ENCODE peak calls at places on chromosomes 12 and 14, in five cellular contexts. One of them, this sample, is unnamed.
A peak's percentile ranks its signal among the peaks of the same experiment; 100 is the strongest.

GRCh38 chr14:75176142-75176820 is at the start of gene TMED10:
- DNase-seq in CD4-positive, CD25-positive, alpha-beta regulatory T cell: peak; percentile 87
- DNase-seq in NT2/D1: peak; percentile 78
- DNase-seq in left lung: peak; percentile 93
- DNase-seq in GM23248: peak; percentile 94
- DNase-seq in this sample: peak; percentile 75

GRCh38 chr14:37890095-37890494 is 294.7 kb downstream of the TTC6 start:
- DNase-seq in CD4-positive, CD25-positive, alpha-beta regulatory T cell: no peak
- DNase-seq in NT2/D1: no peak
- DNase-seq in left lung: no peak
- DNase-seq in GM23248: peak; percentile 36
- DNase-seq in this sample: no peak

GRCh38 chr14:88632512-88632911 is 69.7 kb downstream of the ZC3H14 start:
- DNase-seq in CD4-positive, CD25-positive, alpha-beta regulatory T cell: no peak
- DNase-seq in NT2/D1: no peak
- DNase-seq in left lung: no peak
- DNase-seq in GM23248: no peak
- DNase-seq in this sample: no peak

GRCh38 chr12:909861-910260 is 39.6 kb downstream of the RAD52 start:
- DNase-seq in CD4-positive, CD25-positive, alpha-beta regulatory T cell: no peak
- DNase-seq in NT2/D1: no peak
- DNase-seq in left lung: no peak
- DNase-seq in GM23248: no peak
- DNase-seq in this sample: no peak

GRCh38 chr14:72222046-72222445 is 289.8 kb downstream of the RGS6 start:
- DNase-seq in CD4-positive, CD25-positive, alpha-beta regulatory T cell: no peak
- DNase-seq in NT2/D1: no peak
- DNase-seq in left lung: no peak
- DNase-seq in GM23248: no peak
- DNase-seq in this sample: no peak

GRCh38 chr12:117744418-117744817 is 224.4 kb downstream of the KSR2 start:
- DNase-seq in CD4-positive, CD25-positive, alpha-beta regulatory T cell: no peak
- DNase-seq in NT2/D1: no peak
- DNase-seq in left lung: no peak
- DNase-seq in GM23248: no peak
- DNase-seq in this sample: no peak

GRCh38 chr12:105257321-105257728 is 21.4 kb upstream of the APPL2 start:
- DNase-seq in CD4-positive, CD25-positive, alpha-beta regulatory T cell: no peak
- DNase-seq in NT2/D1: no peak
- DNase-seq in left lung: no peak
- DNase-seq in GM23248: peak; percentile 92
- DNase-seq in this sample: no peak

GRCh38 chr14:38208825-38209562 is 1.3 kb downstream of the SSTR1 start:
- DNase-seq in CD4-positive, CD25-positive, alpha-beta regulatory T cell: no peak
- DNase-seq in NT2/D1: no peak
- DNase-seq in left lung: peak; percentile 80
- DNase-seq in GM23248: peak; percentile 90
- DNase-seq in this sample: no peak

GRCh38 chr14:67335781-67336180 is 23.8 kb downstream of the ATP6V1D start:
- DNase-seq in CD4-positive, CD25-positive, alpha-beta regulatory T cell: no peak
- DNase-seq in NT2/D1: no peak
- DNase-seq in left lung: no peak
- DNase-seq in GM23248: peak; percentile 49
- DNase-seq in this sample: no peak

GRCh38 chr14:104769324-104770071 is 16.6 kb downstream of the SIVA1 start:
- DNase-seq in CD4-positive, CD25-positive, alpha-beta regulatory T cell: no peak
- DNase-seq in NT2/D1: no peak
- DNase-seq in left lung: peak; percentile 62
- DNase-seq in GM23248: no peak
- DNase-seq in this sample: no peak

GRCh38 chr12:2179953-2180736 is 127.4 kb downstream of the CACNA1C start:
- DNase-seq in CD4-positive, CD25-positive, alpha-beta regulatory T cell: no peak
- DNase-seq in NT2/D1: no peak
- DNase-seq in left lung: no peak
- DNase-seq in GM23248: peak; percentile 99
- DNase-seq in this sample: no peak

GRCh38 chr14:32224731-32225377 is 21.8 kb upstream of the RNU6-8 start:
- DNase-seq in CD4-positive, CD25-positive, alpha-beta regulatory T cell: no peak
- DNase-seq in NT2/D1: no peak
- DNase-seq in left lung: no peak
- DNase-seq in GM23248: peak; percentile 83
- DNase-seq in this sample: peak; percentile 46

GRCh38 chr12:32418221-32418620 is 18.9 kb downstream of the FGD4 start:
- DNase-seq in CD4-positive, CD25-positive, alpha-beta regulatory T cell: no peak
- DNase-seq in NT2/D1: no peak
- DNase-seq in left lung: no peak
- DNase-seq in GM23248: no peak
- DNase-seq in this sample: no peak

GRCh38 chr12:57104292-57104910 is 6.8 kb downstream of the STAT6 start:
- DNase-seq in CD4-positive, CD25-positive, alpha-beta regulatory T cell: no peak
- DNase-seq in NT2/D1: no peak
- DNase-seq in left lung: no peak
- DNase-seq in GM23248: no peak
- DNase-seq in this sample: no peak

GRCh38 chr14:93040443-93040842 is 75.3 kb downstream of the ITPK1 start:
- DNase-seq in CD4-positive, CD25-positive, alpha-beta regulatory T cell: no peak
- DNase-seq in NT2/D1: no peak
- DNase-seq in left lung: peak; percentile 36
- DNase-seq in GM23248: no peak
- DNase-seq in this sample: no peak

GRCh38 chr12:131907379-131908081 is 13.1 kb downstream of the ULK1 start:
- DNase-seq in CD4-positive, CD25-positive, alpha-beta regulatory T cell: no peak
- DNase-seq in NT2/D1: no peak
- DNase-seq in left lung: peak; percentile 65
- DNase-seq in GM23248: no peak
- DNase-seq in this sample: no peak

GRCh38 chr12:131910302-131911110 is 16.1 kb downstream of the ULK1 start:
- DNase-seq in CD4-positive, CD25-positive, alpha-beta regulatory T cell: no peak
- DNase-seq in NT2/D1: no peak
- DNase-seq in left lung: peak; percentile 75
- DNase-seq in GM23248: no peak
- DNase-seq in this sample: no peak

GRCh38 chr12:131908082-131908715 is 13.8 kb downstream of the ULK1 start:
- DNase-seq in CD4-positive, CD25-positive, alpha-beta regulatory T cell: no peak
- DNase-seq in NT2/D1: no peak
- DNase-seq in left lung: peak; percentile 81
- DNase-seq in GM23248: no peak
- DNase-seq in this sample: no peak

GRCh38 chr12:131909596-131910219 is 15.3 kb downstream of the ULK1 start:
- DNase-seq in CD4-positive, CD25-positive, alpha-beta regulatory T cell: no peak
- DNase-seq in NT2/D1: no peak
- DNase-seq in left lung: peak; percentile 76
- DNase-seq in GM23248: no peak
- DNase-seq in this sample: no peak

GRCh38 chr12:131908716-131909595 is 14.5 kb downstream of the ULK1 start:
- DNase-seq in CD4-positive, CD25-positive, alpha-beta regulatory T cell: no peak
- DNase-seq in NT2/D1: no peak
- DNase-seq in left lung: peak; percentile 80
- DNase-seq in GM23248: no peak
- DNase-seq in this sample: no peak
- H3K36me3 ChIP-seq in CD4-positive, CD25-positive, alpha-beta regulatory T cell: peaks cover 25% of the 10 kb centered on the region
- H3K36me3 ChIP-seq in NT2/D1: peaks cover 75% of the 10 kb centered on the region
- H3K36me3 ChIP-seq in left lung: no peaks in the 10 kb centered on the region
- H3K36me3 ChIP-seq in GM23248: no peaks in the 10 kb centered on the region
- H3K36me3 ChIP-seq in this sample: peaks cover 22% of the 10 kb centered on the region

GRCh38 chr12:54002278-54002914 is 2.4 kb downstream of the HOXC9 start:
- DNase-seq in CD4-positive, CD25-positive, alpha-beta regulatory T cell: no peak
- DNase-seq in NT2/D1: no peak
- DNase-seq in left lung: no peak
- DNase-seq in GM23248: no peak
- DNase-seq in this sample: no peak
- H3K4me3 ChIP-seq in CD4-positive, CD25-positive, alpha-beta regulatory T cell: no peak overlapping the region
- H3K4me3 ChIP-seq in NT2/D1: no peak overlapping the region
- H3K4me3 ChIP-seq in left lung: no peak overlapping the region
- H3K4me3 ChIP-seq in GM23248: no peak overlapping the region
- H3K4me3 ChIP-seq in this sample: no peak overlapping the region

DNA sequence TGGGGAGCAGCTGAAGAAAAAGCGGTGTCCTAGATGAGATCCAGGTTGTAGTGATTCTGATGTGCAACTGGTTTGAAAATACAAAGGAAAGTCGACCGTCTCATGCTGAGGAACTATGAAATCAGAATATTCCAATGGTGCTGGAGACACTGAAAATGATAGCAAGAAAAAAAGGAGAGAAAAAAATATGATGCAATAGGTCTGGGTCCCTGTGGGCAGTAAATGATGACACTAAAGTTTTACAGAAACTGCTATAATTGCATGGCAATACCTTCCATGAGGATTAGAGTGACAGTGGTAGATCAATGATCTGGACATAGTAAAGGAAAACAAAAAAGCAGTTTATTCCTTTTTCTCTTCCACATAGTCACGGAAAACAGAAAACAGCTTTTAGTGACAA is 2.3 kb downstream of the PYM1 start:
- DNase-seq in CD4-positive, CD25-positive, alpha-beta regulatory T cell: no peak
- DNase-seq in NT2/D1: no peak
- DNase-seq in left lung: no peak
- DNase-seq in GM23248: peak; percentile 18
- DNase-seq in this sample: no peak
- H3K4me1 ChIP-seq in CD4-positive, CD25-positive, alpha-beta regulatory T cell: peaks cover 66% of the 10 kb centered on the region
- H3K4me1 ChIP-seq in NT2/D1: peaks cover 2% of the 10 kb centered on the region
- H3K4me1 ChIP-seq in left lung: peaks cover 61% of the 10 kb centered on the region
- H3K4me1 ChIP-seq in GM23248: peaks cover 17% of the 10 kb centered on the region
- H3K4me1 ChIP-seq in this sample: peaks cover 13% of the 10 kb centered on the region

GRCh38 chr12:122518908-122519307 is 7.8 kb downstream of the RSRC2 start:
- DNase-seq in CD4-positive, CD25-positive, alpha-beta regulatory T cell: no peak
- DNase-seq in NT2/D1: no peak
- DNase-seq in left lung: no peak
- DNase-seq in GM23248: peak; percentile 35
- DNase-seq in this sample: no peak
- H3K36me3 ChIP-seq in CD4-positive, CD25-positive, alpha-beta regulatory T cell: peaks cover 86% of the 10 kb centered on the region
- H3K36me3 ChIP-seq in NT2/D1: peaks cover 95% of the 10 kb centered on the region
- H3K36me3 ChIP-seq in left lung: peaks cover 13% of the 10 kb centered on the region
- H3K36me3 ChIP-seq in GM23248: peaks cover 83% of the 10 kb centered on the region
- H3K36me3 ChIP-seq in this sample: peaks cover 100% of the 10 kb centered on the region

GRCh38 chr12:6333566-6333965 is 8.3 kb downstream of the TNFRSF1A start:
- DNase-seq in CD4-positive, CD25-positive, alpha-beta regulatory T cell: no peak
- DNase-seq in NT2/D1: no peak
- DNase-seq in left lung: no peak
- DNase-seq in GM23248: peak; percentile 95
- DNase-seq in this sample: no peak

GRCh38 chr12:6334940-6335450 is 6.9 kb downstream of the TNFRSF1A start:
- DNase-seq in CD4-positive, CD25-positive, alpha-beta regulatory T cell: no peak
- DNase-seq in NT2/D1: no peak
- DNase-seq in left lung: no peak
- DNase-seq in GM23248: peak; percentile 48
- DNase-seq in this sample: no peak

GRCh38 chr12:6333029-6333428 is 8.8 kb downstream of the TNFRSF1A start:
- DNase-seq in CD4-positive, CD25-positive, alpha-beta regulatory T cell: no peak
- DNase-seq in NT2/D1: no peak
- DNase-seq in left lung: peak; percentile 86
- DNase-seq in GM23248: no peak
- DNase-seq in this sample: no peak

GRCh38 chr12:6335451-6336078 is 6.3 kb downstream of the TNFRSF1A start:
- DNase-seq in CD4-positive, CD25-positive, alpha-beta regulatory T cell: peak; percentile 69
- DNase-seq in NT2/D1: no peak
- DNase-seq in left lung: peak; percentile 93
- DNase-seq in GM23248: peak; percentile 96
- DNase-seq in this sample: no peak

DNA sequence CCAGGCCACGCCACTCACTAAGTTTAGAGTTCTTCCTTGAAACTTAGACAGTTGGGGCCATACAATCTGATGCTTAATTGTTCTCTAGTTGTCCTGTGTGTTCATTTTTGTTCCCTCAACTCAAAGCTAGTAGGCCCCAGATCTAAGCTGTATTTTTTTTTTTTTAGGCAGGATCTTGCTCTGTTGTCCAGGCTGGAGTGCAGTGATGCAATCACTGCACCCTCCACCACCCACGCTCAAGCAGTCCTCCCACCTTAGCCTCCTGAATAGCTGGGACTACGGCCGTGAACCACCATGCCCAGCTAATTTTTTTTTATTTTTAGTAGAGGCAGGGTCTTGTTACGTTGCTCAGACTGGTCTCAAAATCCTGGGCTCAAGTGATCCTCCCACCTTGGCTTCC is 7.5 kb downstream of the TNFRSF1A start:
- DNase-seq in CD4-positive, CD25-positive, alpha-beta regulatory T cell: no peak
- DNase-seq in NT2/D1: no peak
- DNase-seq in left lung: no peak
- DNase-seq in GM23248: no peak
- DNase-seq in this sample: no peak
- H3K4me3 ChIP-seq in CD4-positive, CD25-positive, alpha-beta regulatory T cell: no peak overlapping the region
- H3K4me3 ChIP-seq in NT2/D1: no peak overlapping the region
- H3K4me3 ChIP-seq in left lung: no peak overlapping the region
- H3K4me3 ChIP-seq in GM23248: peak overlapping the region; percentile 98
- H3K4me3 ChIP-seq in this sample: no peak overlapping the region

DNA sequence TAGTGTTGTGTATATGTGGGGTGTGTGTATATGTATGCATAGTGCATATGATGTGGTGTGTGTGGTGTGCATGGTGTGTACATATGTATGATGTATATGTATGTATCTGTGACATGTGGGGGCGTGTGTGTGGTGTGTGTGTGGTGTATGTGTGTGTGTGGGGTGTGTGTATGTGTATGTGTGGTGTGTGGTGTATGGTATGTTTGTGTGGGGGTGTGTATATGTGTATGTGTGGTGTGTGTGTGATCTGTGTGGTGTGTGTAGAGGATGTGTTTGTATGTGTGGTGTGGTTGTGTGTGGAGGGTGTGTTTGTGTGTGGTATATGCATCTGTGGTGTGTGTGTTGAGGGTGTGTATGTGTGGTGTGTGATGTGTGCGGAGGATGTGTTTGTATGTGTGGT is 61.6 kb downstream of the CLMN start:
- DNase-seq in CD4-positive, CD25-positive, alpha-beta regulatory T cell: no peak
- DNase-seq in NT2/D1: no peak
- DNase-seq in left lung: no peak
- DNase-seq in GM23248: no peak
- DNase-seq in this sample: no peak
- H3K4me1 ChIP-seq in CD4-positive, CD25-positive, alpha-beta regulatory T cell: no peaks in the 10 kb centered on the region
- H3K4me1 ChIP-seq in NT2/D1: peaks cover 11% of the 10 kb centered on the region
- H3K4me1 ChIP-seq in left lung: peaks cover 15% of the 10 kb centered on the region
- H3K4me1 ChIP-seq in GM23248: peaks cover 11% of the 10 kb centered on the region
- H3K4me1 ChIP-seq in this sample: no peaks in the 10 kb centered on the region

GRCh38 chr12:112977139-112977538 is 1.2 kb upstream of the OAS2 start:
- DNase-seq in CD4-positive, CD25-positive, alpha-beta regulatory T cell: no peak
- DNase-seq in NT2/D1: no peak
- DNase-seq in left lung: no peak
- DNase-seq in GM23248: no peak
- DNase-seq in this sample: no peak

GRCh38 chr12:112979281-112979680 is 962 bp downstream of the OAS2 start:
- DNase-seq in CD4-positive, CD25-positive, alpha-beta regulatory T cell: peak; percentile 10
- DNase-seq in NT2/D1: no peak
- DNase-seq in left lung: no peak
- DNase-seq in GM23248: no peak
- DNase-seq in this sample: peak; percentile 65

GRCh38 chr12:112977641-112978040 is 678 bp upstream of the OAS2 start:
- DNase-seq in CD4-positive, CD25-positive, alpha-beta regulatory T cell: no peak
- DNase-seq in NT2/D1: no peak
- DNase-seq in left lung: no peak
- DNase-seq in GM23248: peak; percentile 20
- DNase-seq in this sample: no peak

GRCh38 chr12:112978163-112979081 is at the start of gene OAS2:
- DNase-seq in CD4-positive, CD25-positive, alpha-beta regulatory T cell: peak; percentile 61
- DNase-seq in NT2/D1: no peak
- DNase-seq in left lung: no peak
- DNase-seq in GM23248: peak; percentile 87
- DNase-seq in this sample: peak; percentile 14

GRCh38 chr12:112980491-112981158 is 2.3 kb downstream of the OAS2 start:
- DNase-seq in CD4-positive, CD25-positive, alpha-beta regulatory T cell: no peak
- DNase-seq in NT2/D1: no peak
- DNase-seq in left lung: no peak
- DNase-seq in GM23248: no peak
- DNase-seq in this sample: no peak
- H3K36me3 ChIP-seq in CD4-positive, CD25-positive, alpha-beta regulatory T cell: peaks cover 17% of the 10 kb centered on the region
- H3K36me3 ChIP-seq in NT2/D1: no peaks in the 10 kb centered on the region
- H3K36me3 ChIP-seq in left lung: no peaks in the 10 kb centered on the region
- H3K36me3 ChIP-seq in GM23248: no peaks in the 10 kb centered on the region
- H3K36me3 ChIP-seq in this sample: no peaks in the 10 kb centered on the region

GRCh38 chr14:64542839-64543207 is 2.3 kb downstream of the HSPA2 start:
- DNase-seq in CD4-positive, CD25-positive, alpha-beta regulatory T cell: no peak
- DNase-seq in NT2/D1: no peak
- DNase-seq in left lung: no peak
- DNase-seq in GM23248: no peak
- DNase-seq in this sample: no peak
- H3K4me3 ChIP-seq in CD4-positive, CD25-positive, alpha-beta regulatory T cell: no peak overlapping the region
- H3K4me3 ChIP-seq in NT2/D1: no peak overlapping the region
- H3K4me3 ChIP-seq in left lung: peak overlapping the region; percentile 12
- H3K4me3 ChIP-seq in GM23248: peak overlapping the region; percentile 69
- H3K4me3 ChIP-seq in this sample: no peak overlapping the region